ENCODE peak calls at places on chromosomes 3 and 15, in seven cellular contexts. One of them, this sample, is unnamed.

GRCh38 chr15:60052796-60053195 is 48.7 kb downstream of the FOXB1 start:
- DNase-seq in left ventricle myocardium inferior: no peak
- DNase-seq in spleen: no peak
- DNase-seq in heart right ventricle: no peak
- DNase-seq in A549: no peak
- DNase-seq in breast epithelium: no peak
- DNase-seq in cardiac muscle cell: no peak
- DNase-seq in this sample: no peak

GRCh38 chr3:128486692-128487537 is 6.1 kb downstream of the GATA2 start:
- DNase-seq in left ventricle myocardium inferior: no peak
- DNase-seq in spleen: peak; percentile 75
- DNase-seq in heart right ventricle: no peak
- DNase-seq in A549: no peak
- DNase-seq in breast epithelium: no peak
- DNase-seq in cardiac muscle cell: peak; percentile 63
- DNase-seq in this sample: no peak

GRCh38 chr15:39403674-39404117 is 177.2 kb upstream of the THBS1 start:
- DNase-seq in left ventricle myocardium inferior: no peak
- DNase-seq in spleen: no peak
- DNase-seq in heart right ventricle: no peak
- DNase-seq in A549: no peak
- DNase-seq in breast epithelium: no peak
- DNase-seq in cardiac muscle cell: peak; percentile 75
- DNase-seq in this sample: no peak

GRCh38 chr3:78629544-78629943 is 1138.3 kb downstream of the ROBO1 start:
- DNase-seq in left ventricle myocardium inferior: no peak
- DNase-seq in spleen: no peak
- DNase-seq in heart right ventricle: no peak
- DNase-seq in A549: no peak
- DNase-seq in breast epithelium: no peak
- DNase-seq in cardiac muscle cell: no peak
- DNase-seq in this sample: no peak

GRCh38 chr3:38067508-38068233 is 28.7 kb downstream of the DLEC1 start:
- DNase-seq in left ventricle myocardium inferior: no peak
- DNase-seq in spleen: no peak
- DNase-seq in heart right ventricle: no peak
- DNase-seq in A549: no peak
- DNase-seq in breast epithelium: no peak
- DNase-seq in cardiac muscle cell: no peak
- DNase-seq in this sample: no peak

GRCh38 chr15:39301589-39301999 is 279.3 kb upstream of the THBS1 start:
- DNase-seq in left ventricle myocardium inferior: no peak
- DNase-seq in spleen: no peak
- DNase-seq in heart right ventricle: no peak
- DNase-seq in A549: no peak
- DNase-seq in breast epithelium: no peak
- DNase-seq in cardiac muscle cell: no peak
- DNase-seq in this sample: no peak

GRCh38 chr15:41043276-41043675 is 72.8 kb downstream of the INO80 start:
- DNase-seq in left ventricle myocardium inferior: no peak
- DNase-seq in spleen: no peak
- DNase-seq in heart right ventricle: no peak
- DNase-seq in A549: no peak
- DNase-seq in breast epithelium: no peak
- DNase-seq in cardiac muscle cell: no peak
- DNase-seq in this sample: no peak

GRCh38 chr15:47820780-47821319 is 103.5 kb downstream of the SEMA6D start:
- DNase-seq in left ventricle myocardium inferior: no peak
- DNase-seq in spleen: no peak
- DNase-seq in heart right ventricle: no peak
- DNase-seq in A549: no peak
- DNase-seq in breast epithelium: no peak
- DNase-seq in cardiac muscle cell: no peak
- DNase-seq in this sample: no peak

GRCh38 chr15:47991376-47991775 is 129.4 kb upstream of the SLC24A5 start:
- DNase-seq in left ventricle myocardium inferior: no peak
- DNase-seq in spleen: no peak
- DNase-seq in heart right ventricle: no peak
- DNase-seq in A549: no peak
- DNase-seq in breast epithelium: no peak
- DNase-seq in cardiac muscle cell: no peak
- DNase-seq in this sample: no peak

GRCh38 chr15:75368689-75369239 is 357 bp upstream of the MAN2C1 start:
- DNase-seq in left ventricle myocardium inferior: no peak
- DNase-seq in spleen: no peak
- DNase-seq in heart right ventricle: no peak
- DNase-seq in A549: no peak
- DNase-seq in breast epithelium: no peak
- DNase-seq in cardiac muscle cell: no peak
- DNase-seq in this sample: no peak

GRCh38 chr3:4060064-4060463 is 243.1 kb upstream of the SETMAR start:
- DNase-seq in left ventricle myocardium inferior: no peak
- DNase-seq in spleen: no peak
- DNase-seq in heart right ventricle: no peak
- DNase-seq in A549: no peak
- DNase-seq in breast epithelium: no peak
- DNase-seq in cardiac muscle cell: peak; percentile 4
- DNase-seq in this sample: no peak

GRCh38 chr15:100339999-100340398 is 1.8 kb downstream of the ADAMTS17 start:
- DNase-seq in left ventricle myocardium inferior: no peak
- DNase-seq in spleen: no peak
- DNase-seq in heart right ventricle: no peak
- DNase-seq in A549: no peak
- DNase-seq in breast epithelium: no peak
- DNase-seq in cardiac muscle cell: no peak
- DNase-seq in this sample: no peak

GRCh38 chr15:81091889-81092558 is 42.0 kb upstream of the CFAP161 start:
- DNase-seq in left ventricle myocardium inferior: no peak
- DNase-seq in spleen: no peak
- DNase-seq in heart right ventricle: no peak
- DNase-seq in A549: no peak
- DNase-seq in breast epithelium: no peak
- DNase-seq in cardiac muscle cell: peak; percentile 83
- DNase-seq in this sample: no peak

GRCh38 chr3:55486857-55487375 is at the start of gene WNT5A:
- DNase-seq in left ventricle myocardium inferior: peak; percentile 53
- DNase-seq in spleen: peak; percentile 79
- DNase-seq in heart right ventricle: peak; percentile 47
- DNase-seq in A549: no peak
- DNase-seq in breast epithelium: no peak
- DNase-seq in cardiac muscle cell: peak; percentile 78
- DNase-seq in this sample: peak; percentile 54

GRCh38 chr3:66239513-66240135 is 18.8 kb downstream of the SLC25A26 start:
- DNase-seq in left ventricle myocardium inferior: no peak
- DNase-seq in spleen: no peak
- DNase-seq in heart right ventricle: no peak
- DNase-seq in A549: no peak
- DNase-seq in breast epithelium: no peak
- DNase-seq in cardiac muscle cell: no peak
- DNase-seq in this sample: no peak

GRCh38 chr3:101722394-101723173 is 1.8 kb upstream of the CEP97 start:
- DNase-seq in left ventricle myocardium inferior: no peak
- DNase-seq in spleen: no peak
- DNase-seq in heart right ventricle: no peak
- DNase-seq in A549: no peak
- DNase-seq in breast epithelium: no peak
- DNase-seq in cardiac muscle cell: no peak
- DNase-seq in this sample: no peak

GRCh38 chr3:46061108-46061507 is 33.8 kb upstream of the XCR1 start:
- DNase-seq in left ventricle myocardium inferior: no peak
- DNase-seq in spleen: no peak
- DNase-seq in heart right ventricle: no peak
- DNase-seq in A549: no peak
- DNase-seq in breast epithelium: no peak
- DNase-seq in cardiac muscle cell: no peak
- DNase-seq in this sample: no peak

GRCh38 chr15:75138016-75138999 is 63.4 kb upstream of the C15orf39 start:
- DNase-seq in left ventricle myocardium inferior: no peak
- DNase-seq in spleen: no peak
- DNase-seq in heart right ventricle: no peak
- DNase-seq in A549: no peak
- DNase-seq in breast epithelium: no peak
- DNase-seq in cardiac muscle cell: no peak
- DNase-seq in this sample: no peak

GRCh38 chr3:100411091-100411982 is 10.0 kb downstream of the LNP1 start:
- DNase-seq in left ventricle myocardium inferior: no peak
- DNase-seq in spleen: no peak
- DNase-seq in heart right ventricle: no peak
- DNase-seq in A549: no peak
- DNase-seq in breast epithelium: no peak
- DNase-seq in cardiac muscle cell: no peak
- DNase-seq in this sample: no peak

DNA sequence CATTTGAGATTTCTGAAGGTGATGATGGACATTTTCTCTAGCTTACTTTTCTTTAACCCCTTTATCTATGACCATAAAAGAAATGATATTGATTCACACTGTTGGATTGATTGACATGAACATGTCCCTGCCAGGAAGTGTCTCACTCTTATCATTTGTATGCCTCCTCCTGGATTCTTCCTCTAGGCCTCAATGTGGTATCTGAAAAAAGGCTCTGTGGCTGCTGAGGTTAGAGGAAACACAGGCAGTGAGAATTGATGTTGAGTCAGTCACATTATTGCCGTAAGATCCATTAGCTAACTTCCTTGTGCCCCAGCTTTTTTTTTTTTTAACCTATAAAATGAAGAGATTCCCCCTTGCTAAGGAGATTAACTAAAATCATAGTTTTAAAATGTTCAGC is 8.0 kb upstream of the THRB start:
- DNase-seq in left ventricle myocardium inferior: no peak
- DNase-seq in spleen: no peak
- DNase-seq in heart right ventricle: no peak
- DNase-seq in A549: no peak
- DNase-seq in breast epithelium: no peak
- DNase-seq in cardiac muscle cell: no peak
- DNase-seq in this sample: no peak
- TF ChIP-seq CTCF in left ventricle myocardium inferior: no peak
- TF ChIP-seq CTCF in spleen: no peak
- TF ChIP-seq CTCF in heart right ventricle: no peak
- TF ChIP-seq CTCF in A549: no peak
- TF ChIP-seq CTCF in breast epithelium: no peak
- TF ChIP-seq CTCF in cardiac muscle cell: no peak
- TF ChIP-seq CTCF in this sample: no peak

GRCh38 chr15:89822951-89823701 is 8.5 kb upstream of the ANPEP start:
- DNase-seq in left ventricle myocardium inferior: no peak
- DNase-seq in spleen: peak; percentile 83
- DNase-seq in heart right ventricle: no peak
- DNase-seq in A549: no peak
- DNase-seq in breast epithelium: no peak
- DNase-seq in cardiac muscle cell: no peak
- DNase-seq in this sample: peak; percentile 22
- H3K4me3 ChIP-seq in left ventricle myocardium inferior: no peak overlapping the region
- H3K4me3 ChIP-seq in spleen: no peak overlapping the region
- H3K4me3 ChIP-seq in heart right ventricle: no peak overlapping the region
- H3K4me3 ChIP-seq in A549: no peak overlapping the region
- H3K4me3 ChIP-seq in breast epithelium: no peak overlapping the region
- H3K4me3 ChIP-seq in cardiac muscle cell: no peak overlapping the region
- H3K4me3 ChIP-seq in this sample: no peak overlapping the region

DNA sequence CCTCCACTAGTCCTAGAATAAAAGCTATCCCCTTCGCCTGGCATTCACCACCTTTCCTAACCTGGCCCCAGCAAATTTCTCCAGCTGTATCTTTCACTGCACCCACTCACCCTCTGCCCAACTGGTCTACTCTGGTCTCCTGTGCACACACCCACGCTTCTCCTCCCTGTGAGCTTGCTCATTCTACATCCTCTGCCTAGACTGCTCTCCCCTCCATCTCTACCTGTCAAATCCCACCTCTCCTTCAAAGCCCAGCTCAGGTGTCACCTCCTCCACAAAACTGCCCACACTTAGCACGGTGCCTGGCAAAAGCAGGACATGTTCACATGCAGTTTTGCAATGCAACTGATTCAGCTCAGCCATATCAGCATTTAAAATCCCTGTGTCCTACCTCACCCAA is 45.8 kb upstream of the NTRK3 start:
- DNase-seq in left ventricle myocardium inferior: no peak
- DNase-seq in spleen: no peak
- DNase-seq in heart right ventricle: no peak
- DNase-seq in A549: no peak
- DNase-seq in breast epithelium: no peak
- DNase-seq in cardiac muscle cell: no peak
- DNase-seq in this sample: no peak
- H3K4me1 ChIP-seq in left ventricle myocardium inferior: no peaks in the 10 kb centered on the region
- H3K4me1 ChIP-seq in spleen: no peaks in the 10 kb centered on the region
- H3K4me1 ChIP-seq in heart right ventricle: no peaks in the 10 kb centered on the region
- H3K4me1 ChIP-seq in A549: peaks cover 4% of the 10 kb centered on the region
- H3K4me1 ChIP-seq in breast epithelium: no peaks in the 10 kb centered on the region
- H3K4me1 ChIP-seq in cardiac muscle cell: no peaks in the 10 kb centered on the region
- H3K4me1 ChIP-seq in this sample: no peaks in the 10 kb centered on the region

GRCh38 chr15:62059108-62059817 is 984 bp downstream of the VPS13C start:
- DNase-seq in left ventricle myocardium inferior: no peak
- DNase-seq in spleen: no peak
- DNase-seq in heart right ventricle: no peak
- DNase-seq in A549: peak; percentile 46
- DNase-seq in breast epithelium: no peak
- DNase-seq in cardiac muscle cell: no peak
- DNase-seq in this sample: no peak
- TF ChIP-seq CTCF in left ventricle myocardium inferior: peak; percentile 17
- TF ChIP-seq CTCF in spleen: no peak
- TF ChIP-seq CTCF in heart right ventricle: no peak
- TF ChIP-seq CTCF in A549: no peak
- TF ChIP-seq CTCF in breast epithelium: no peak
- TF ChIP-seq CTCF in cardiac muscle cell: no peak
- TF ChIP-seq CTCF in this sample: no peak

GRCh38 chr3:112604536-112604935 is 36.4 kb downstream of the CCDC80 start:
- DNase-seq in left ventricle myocardium inferior: no peak
- DNase-seq in spleen: no peak
- DNase-seq in heart right ventricle: no peak
- DNase-seq in A549: no peak
- DNase-seq in breast epithelium: no peak
- DNase-seq in cardiac muscle cell: no peak
- DNase-seq in this sample: no peak

GRCh38 chr3:112602217-112602838 is 38.6 kb downstream of the CCDC80 start:
- DNase-seq in left ventricle myocardium inferior: no peak
- DNase-seq in spleen: no peak
- DNase-seq in heart right ventricle: no peak
- DNase-seq in A549: no peak
- DNase-seq in breast epithelium: no peak
- DNase-seq in cardiac muscle cell: no peak
- DNase-seq in this sample: no peak

GRCh38 chr3:112610121-112610520 is 30.8 kb downstream of the CCDC80 start:
- DNase-seq in left ventricle myocardium inferior: no peak
- DNase-seq in spleen: no peak
- DNase-seq in heart right ventricle: no peak
- DNase-seq in A549: no peak
- DNase-seq in breast epithelium: no peak
- DNase-seq in cardiac muscle cell: no peak
- DNase-seq in this sample: no peak

GRCh38 chr3:112605285-112605684 is 35.7 kb downstream of the CCDC80 start:
- DNase-seq in left ventricle myocardium inferior: no peak
- DNase-seq in spleen: no peak
- DNase-seq in heart right ventricle: no peak
- DNase-seq in A549: no peak
- DNase-seq in breast epithelium: no peak
- DNase-seq in cardiac muscle cell: no peak
- DNase-seq in this sample: no peak
- H3K4me3 ChIP-seq in left ventricle myocardium inferior: no peak overlapping the region
- H3K4me3 ChIP-seq in spleen: no peak overlapping the region
- H3K4me3 ChIP-seq in heart right ventricle: no peak overlapping the region
- H3K4me3 ChIP-seq in A549: no peak overlapping the region
- H3K4me3 ChIP-seq in breast epithelium: no peak overlapping the region
- H3K4me3 ChIP-seq in cardiac muscle cell: no peak overlapping the region
- H3K4me3 ChIP-seq in this sample: no peak overlapping the region